ENCODE peak calls at places on chromosomes 2 and 18, in four cellular contexts. A is mesothelial cell of epicardium, Q is GM12865, R is pancreas. W is an unnamed sample.

GRCh38 chr2:24830351-24830750 is 37.1 kb downstream of the CENPO start:
- DNase-seq in A (no peak), Q (no peak), R (no peak), W (no peak)

GRCh38 chr2:126220336-126220735 is 435.6 kb upstream of the GYPC start:
- DNase-seq in A (no peak), Q (no peak), R (no peak), W (no peak)

GRCh38 chr2:234403074-234403473 is 93.8 kb downstream of the ARL4C start:
- DNase-seq in A (no peak), Q (no peak), R (no peak), W (no peak)

GRCh38 chr18:74457043-74457742 is at the start of gene DIPK1C:
- DNase-seq in A (no peak), Q (no peak), R (no peak), W (no peak)

GRCh38 chr2:148201075-148202004 is 180.4 kb downstream of the MBD5 start:
- DNase-seq in A (no peak), Q (peak; percentile 75), R (no peak), W (peak; percentile 0)

GRCh38 chr2:126761981-126762878 is 106.3 kb downstream of the GYPC start:
- DNase-seq in A (no peak), Q (peak; percentile 43), R (no peak), W (no peak)

GRCh38 chr2:235024191-235024611 is 72.4 kb downstream of the SH3BP4 start:
- DNase-seq in A (no peak), Q (no peak), R (no peak), W (no peak)

GRCh38 chr18:30971338-30971956 is 71.1 kb downstream of the DSC3 start:
- DNase-seq in A (no peak), Q (peak; percentile 47), R (no peak), W (no peak)

GRCh38 chr2:12554235-12555011 is 162.3 kb upstream of the TRIB2 start:
- DNase-seq in A (no peak), Q (no peak), R (no peak), W (no peak)

GRCh38 chr2:187462839-187463238 is 14.8 kb upstream of the CALCRL start:
- DNase-seq in A (no peak), Q (no peak), R (no peak), W (no peak)

GRCh38 chr2:19033240-19033639 is 325.2 kb downstream of the OSR1 start:
- DNase-seq in A (no peak), Q (no peak), R (no peak), W (no peak)

GRCh38 chr2:207683879-207684627 is 27.4 kb upstream of the CCNYL1 start:
- DNase-seq in A (no peak), Q (no peak), R (no peak), W (no peak)

GRCh38 chr2:235394278-235394828 is 99.5 kb upstream of the AGAP1 start:
- DNase-seq in A (no peak), Q (no peak), R (no peak), W (peak; percentile 34)

GRCh38 chr2:148914463-148914862 is 39.4 kb downstream of the KIF5C start:
- DNase-seq in A (no peak), Q (no peak), R (no peak), W (no peak)

GRCh38 chr18:12287684-12288405 is 20.2 kb upstream of the TUBB6 start:
- DNase-seq in A (no peak), Q (no peak), R (peak; percentile 66), W (peak; percentile 58)

GRCh38 chr2:211620986-211621385 is 917.6 kb downstream of the ERBB4 start:
- DNase-seq in A (no peak), Q (no peak), R (no peak), W (no peak)
- TF ChIP-seq CTCF in A (no peak), Q (no peak), R (no peak), W (no peak)

GRCh38 chr2:9010866-9011265 is 7.4 kb upstream of the MBOAT2 start:
- DNase-seq in A (no peak), Q (no peak), R (no peak), W (peak; percentile 47)
- TF ChIP-seq CTCF in A (no peak), Q (no peak), R (no peak), W (no peak)

GRCh38 chr2:54559593-54560145 is 103.5 kb downstream of the SPTBN1 start:
- DNase-seq in A (no peak), Q (no peak), R (no peak), W (peak; percentile 54)

GRCh38 chr2:54561010-54561409 is 104.9 kb downstream of the SPTBN1 start:
- DNase-seq in A (no peak), Q (peak; percentile 50), R (no peak), W (no peak)

GRCh38 chr2:54558976-54559410 is 102.9 kb downstream of the SPTBN1 start:
- DNase-seq in A (no peak), Q (peak; percentile 48), R (no peak), W (no peak)

GRCh38 chr2:54561795-54562592 is 105.9 kb downstream of the SPTBN1 start:
- DNase-seq in A (no peak), Q (peak; percentile 49), R (no peak), W (no peak)

DNA sequence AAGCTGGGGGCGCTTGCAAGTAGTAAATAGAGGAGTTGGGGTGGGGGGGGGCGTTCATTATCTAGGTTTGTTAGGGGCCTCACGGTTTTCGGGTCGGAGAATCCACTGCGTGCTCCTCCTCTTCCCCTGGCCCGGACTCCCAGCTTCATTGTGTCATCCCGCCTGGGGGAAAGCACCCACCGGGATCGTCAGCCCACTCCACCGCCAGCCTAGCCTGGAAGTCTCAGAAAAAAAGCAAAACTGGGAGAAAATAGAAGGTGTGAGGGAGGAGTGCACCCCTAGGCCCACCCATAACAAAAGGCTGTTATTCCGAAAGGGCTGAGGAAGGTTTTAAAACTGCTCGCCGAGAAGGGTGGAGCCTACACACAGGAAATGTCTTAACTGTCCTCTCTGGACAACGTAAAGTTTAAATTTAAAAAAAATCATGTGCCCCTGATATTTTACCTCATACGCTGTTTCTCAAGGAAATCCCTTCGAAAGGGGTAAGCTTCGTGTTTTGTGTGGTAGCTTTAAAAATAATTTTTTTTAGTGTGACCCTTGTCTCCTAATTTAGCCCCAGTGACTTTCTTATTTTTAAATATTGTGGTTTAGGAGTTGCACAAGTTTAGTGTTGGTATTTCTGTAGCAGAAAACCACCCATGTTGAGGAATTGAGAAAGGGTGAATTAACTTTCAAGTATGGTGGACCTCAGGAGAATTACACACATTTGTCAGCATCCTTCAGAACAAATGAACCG is 104.2 kb downstream of the SPTBN1 start:
- DNase-seq in A (no peak), Q (peak; percentile 89), R (peak; percentile 47), W (no peak)
- TF ChIP-seq CTCF in A (no peak), Q (no peak), R (no peak), W (no peak)

DNA sequence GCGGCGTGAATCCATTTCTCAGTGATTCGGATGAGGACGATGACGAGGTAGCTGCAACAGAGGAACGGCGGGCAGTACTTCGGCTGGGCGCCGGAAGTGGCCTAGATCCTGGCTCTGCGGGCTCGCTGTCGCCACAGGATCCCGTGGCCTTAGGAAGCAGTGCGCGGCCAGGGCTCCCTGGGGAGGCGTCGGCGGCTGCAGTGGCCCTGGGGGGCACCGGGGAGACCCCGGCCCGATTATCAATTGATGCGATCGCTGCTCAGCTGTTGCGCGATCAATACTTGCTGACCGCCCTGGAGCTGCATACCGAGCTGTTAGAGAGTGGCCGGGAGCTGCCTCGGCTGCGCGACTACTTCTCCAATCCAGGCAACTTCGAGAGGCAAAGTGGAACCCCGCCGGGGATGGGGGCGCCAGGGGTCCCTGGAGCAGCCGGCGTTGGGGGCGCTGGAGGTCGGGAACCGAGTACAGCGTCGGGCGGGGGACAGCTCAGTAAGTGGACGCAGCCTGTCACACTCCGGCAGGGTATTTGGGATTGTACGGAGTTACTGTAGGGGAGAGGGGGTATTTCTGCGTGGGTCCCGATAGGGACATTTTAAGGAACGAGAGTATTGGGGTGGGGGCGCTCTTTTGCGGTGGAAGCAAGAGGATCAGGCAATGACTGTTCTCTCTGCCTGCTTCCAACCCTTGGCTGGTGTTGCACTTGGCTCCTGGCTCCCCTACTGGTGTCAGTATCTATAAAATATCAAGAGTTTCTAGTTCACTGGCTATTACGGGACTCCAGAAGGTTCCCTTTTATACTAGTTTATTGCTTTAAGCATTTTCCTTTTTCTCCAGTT is 706 bp downstream of the RELCH start:
- DNase-seq in A (no peak), Q (peak; percentile 37), R (peak; percentile 29), W (no peak)
- TF ChIP-seq CTCF in A (no peak), Q (peak; percentile 0), R (no peak), W (no peak)

GRCh38 chr18:47263197-47263827 is 11.9 kb upstream of the SKOR2 start:
- DNase-seq in A (no peak), Q (no peak), R (no peak), W (no peak)
- TF ChIP-seq CTCF in A (no peak), Q (no peak), R (no peak), W (peak; percentile 29)

GRCh38 chr18:11160303-11160702 is 10.9 kb upstream of the PIEZO2 start:
- DNase-seq in A (no peak), Q (no peak), R (no peak), W (no peak)
- TF ChIP-seq CTCF in A (no peak), Q (no peak), R (no peak), W (no peak)